ENCODE peak calls at places on chromosomes 12 and 14, in ten cellular contexts. One of them, this sample, is unnamed.

GRCh38 chr12:10900972-10901371 is 8.4 kb downstream of the TAS2R13 start:
- DNase-seq in skeletal muscle cell: no peak
- DNase-seq in hepatocyte: no peak
- DNase-seq in fibroblast of mammary gland: no peak
- DNase-seq in mammary epithelial cell: no peak
- DNase-seq in transverse colon: no peak
- DNase-seq in tibial artery: no peak
- DNase-seq in NB4: no peak
- DNase-seq in pancreas: no peak
- DNase-seq in foreskin fibroblast: no peak
- DNase-seq in this sample: no peak

GRCh38 chr12:77974643-77975042 is 143.9 kb downstream of the NAV3 start:
- DNase-seq in transverse colon: no peak
- DNase-seq in hepatocyte: no peak
- DNase-seq in fibroblast of mammary gland: no peak
- DNase-seq in pancreas: no peak
- DNase-seq in mammary epithelial cell: no peak
- DNase-seq in NB4: no peak
- DNase-seq in skeletal muscle cell: no peak
- DNase-seq in foreskin fibroblast: no peak
- DNase-seq in tibial artery: no peak
- DNase-seq in this sample: no peak

GRCh38 chr12:75041481-75041880 is 168.2 kb downstream of the KCNC2 start:
- DNase-seq in mammary epithelial cell: no peak
- DNase-seq in transverse colon: no peak
- DNase-seq in foreskin fibroblast: no peak
- DNase-seq in pancreas: no peak
- DNase-seq in tibial artery: no peak
- DNase-seq in hepatocyte: no peak
- DNase-seq in fibroblast of mammary gland: no peak
- DNase-seq in skeletal muscle cell: no peak
- DNase-seq in NB4: no peak
- DNase-seq in this sample: no peak

GRCh38 chr14:94180655-94181271 is 6.6 kb downstream of the PPP4R4 start:
- DNase-seq in hepatocyte: peak
- DNase-seq in mammary epithelial cell: peak
- DNase-seq in foreskin fibroblast: peak
- DNase-seq in pancreas: no peak
- DNase-seq in transverse colon: no peak
- DNase-seq in skeletal muscle cell: no peak
- DNase-seq in tibial artery: no peak
- DNase-seq in NB4: peak
- DNase-seq in fibroblast of mammary gland: peak
- DNase-seq in this sample: no peak

GRCh38 chr12:52191841-52192791 is at the start of gene KRT80:
- DNase-seq in mammary epithelial cell: peak
- DNase-seq in transverse colon: peak
- DNase-seq in fibroblast of mammary gland: peak
- DNase-seq in hepatocyte: peak
- DNase-seq in tibial artery: peak
- DNase-seq in NB4: peak
- DNase-seq in skeletal muscle cell: peak
- DNase-seq in pancreas: peak
- DNase-seq in foreskin fibroblast: peak
- DNase-seq in this sample: peak

GRCh38 chr14:24677956-24678355 is 44.0 kb upstream of the GZMB start:
- DNase-seq in fibroblast of mammary gland: no peak
- DNase-seq in skeletal muscle cell: no peak
- DNase-seq in mammary epithelial cell: peak
- DNase-seq in transverse colon: no peak
- DNase-seq in tibial artery: no peak
- DNase-seq in pancreas: no peak
- DNase-seq in foreskin fibroblast: no peak
- DNase-seq in hepatocyte: no peak
- DNase-seq in NB4: no peak
- DNase-seq in this sample: no peak

GRCh38 chr12:47507221-47507620 is 198.6 kb downstream of the RPAP3 start:
- DNase-seq in transverse colon: no peak
- DNase-seq in pancreas: no peak
- DNase-seq in NB4: no peak
- DNase-seq in hepatocyte: no peak
- DNase-seq in foreskin fibroblast: peak
- DNase-seq in tibial artery: no peak
- DNase-seq in skeletal muscle cell: no peak
- DNase-seq in mammary epithelial cell: peak
- DNase-seq in fibroblast of mammary gland: no peak
- DNase-seq in this sample: no peak

GRCh38 chr12:23585782-23586163 is 363.7 kb downstream of the SOX5 start:
- DNase-seq in tibial artery: no peak
- DNase-seq in hepatocyte: no peak
- DNase-seq in skeletal muscle cell: no peak
- DNase-seq in NB4: no peak
- DNase-seq in foreskin fibroblast: no peak
- DNase-seq in transverse colon: no peak
- DNase-seq in mammary epithelial cell: no peak
- DNase-seq in fibroblast of mammary gland: no peak
- DNase-seq in pancreas: no peak
- DNase-seq in this sample: no peak

GRCh38 chr12:50400104-50400637 is 514 bp upstream of the LARP4 start:
- DNase-seq in mammary epithelial cell: no peak
- DNase-seq in transverse colon: no peak
- DNase-seq in skeletal muscle cell: no peak
- DNase-seq in foreskin fibroblast: peak
- DNase-seq in NB4: peak
- DNase-seq in pancreas: no peak
- DNase-seq in tibial artery: no peak
- DNase-seq in fibroblast of mammary gland: no peak
- DNase-seq in hepatocyte: no peak
- DNase-seq in this sample: no peak

GRCh38 chr12:56338643-56339422 is at the start of gene IL23A:
- DNase-seq in foreskin fibroblast: peak
- DNase-seq in tibial artery: no peak
- DNase-seq in fibroblast of mammary gland: no peak
- DNase-seq in mammary epithelial cell: peak
- DNase-seq in hepatocyte: peak
- DNase-seq in pancreas: no peak
- DNase-seq in skeletal muscle cell: no peak
- DNase-seq in NB4: no peak
- DNase-seq in transverse colon: peak
- DNase-seq in this sample: no peak

GRCh38 chr14:105364100-105364708 is 34.1 kb upstream of the TEX22 start:
- DNase-seq in skeletal muscle cell: no peak
- DNase-seq in pancreas: no peak
- DNase-seq in transverse colon: peak
- DNase-seq in NB4: no peak
- DNase-seq in hepatocyte: no peak
- DNase-seq in mammary epithelial cell: peak
- DNase-seq in fibroblast of mammary gland: peak
- DNase-seq in tibial artery: no peak
- DNase-seq in foreskin fibroblast: peak
- DNase-seq in this sample: no peak

GRCh38 chr14:99268776-99269510 is 3.1 kb downstream of the BCL11B start:
- DNase-seq in transverse colon: no peak
- DNase-seq in pancreas: no peak
- DNase-seq in hepatocyte: no peak
- DNase-seq in skeletal muscle cell: no peak
- DNase-seq in mammary epithelial cell: no peak
- DNase-seq in NB4: peak
- DNase-seq in fibroblast of mammary gland: no peak
- DNase-seq in tibial artery: no peak
- DNase-seq in foreskin fibroblast: no peak
- DNase-seq in this sample: no peak

GRCh38 chr12:80470403-80470802 is 26.4 kb downstream of the PTPRQ start:
- DNase-seq in NB4: no peak
- DNase-seq in mammary epithelial cell: no peak
- DNase-seq in hepatocyte: no peak
- DNase-seq in foreskin fibroblast: no peak
- DNase-seq in tibial artery: no peak
- DNase-seq in transverse colon: no peak
- DNase-seq in fibroblast of mammary gland: no peak
- DNase-seq in pancreas: no peak
- DNase-seq in skeletal muscle cell: no peak
- DNase-seq in this sample: no peak

GRCh38 chr12:80469681-80470080 is 25.6 kb downstream of the PTPRQ start:
- DNase-seq in pancreas: no peak
- DNase-seq in foreskin fibroblast: peak
- DNase-seq in transverse colon: no peak
- DNase-seq in fibroblast of mammary gland: peak
- DNase-seq in tibial artery: no peak
- DNase-seq in hepatocyte: no peak
- DNase-seq in skeletal muscle cell: no peak
- DNase-seq in NB4: no peak
- DNase-seq in mammary epithelial cell: no peak
- DNase-seq in this sample: no peak

GRCh38 chr12:80472241-80472640 is 28.2 kb downstream of the PTPRQ start:
- DNase-seq in foreskin fibroblast: peak
- DNase-seq in mammary epithelial cell: no peak
- DNase-seq in hepatocyte: no peak
- DNase-seq in tibial artery: no peak
- DNase-seq in transverse colon: no peak
- DNase-seq in fibroblast of mammary gland: peak
- DNase-seq in skeletal muscle cell: no peak
- DNase-seq in NB4: no peak
- DNase-seq in pancreas: no peak
- DNase-seq in this sample: no peak

GRCh38 chr12:80472912-80473500 is 29.0 kb downstream of the PTPRQ start:
- DNase-seq in skeletal muscle cell: peak
- DNase-seq in foreskin fibroblast: peak
- DNase-seq in mammary epithelial cell: peak
- DNase-seq in hepatocyte: peak
- DNase-seq in NB4: peak
- DNase-seq in transverse colon: no peak
- DNase-seq in tibial artery: no peak
- DNase-seq in fibroblast of mammary gland: peak
- DNase-seq in pancreas: no peak
- DNase-seq in this sample: no peak
- H3K4me3 ChIP-seq in skeletal muscle cell: no peak
- H3K4me3 ChIP-seq in foreskin fibroblast: no peak
- H3K4me3 ChIP-seq in mammary epithelial cell: no peak
- H3K4me3 ChIP-seq in hepatocyte: no peak
- H3K4me3 ChIP-seq in NB4: no peak
- H3K4me3 ChIP-seq in transverse colon: no peak
- H3K4me3 ChIP-seq in tibial artery: no peak
- H3K4me3 ChIP-seq in fibroblast of mammary gland: no peak
- H3K4me3 ChIP-seq in pancreas: no peak
- H3K4me3 ChIP-seq in this sample: no peak

GRCh38 chr14:56412453-56413434 is 166.9 kb upstream of the TMEM260 start:
- DNase-seq in pancreas: no peak
- DNase-seq in NB4: no peak
- DNase-seq in foreskin fibroblast: peak
- DNase-seq in fibroblast of mammary gland: peak
- DNase-seq in mammary epithelial cell: no peak
- DNase-seq in skeletal muscle cell: no peak
- DNase-seq in hepatocyte: no peak
- DNase-seq in transverse colon: no peak
- DNase-seq in tibial artery: no peak
- DNase-seq in this sample: no peak
- H3K4me3 ChIP-seq in pancreas: no peak
- H3K4me3 ChIP-seq in NB4: no peak
- H3K4me3 ChIP-seq in foreskin fibroblast: no peak
- H3K4me3 ChIP-seq in fibroblast of mammary gland: no peak
- H3K4me3 ChIP-seq in mammary epithelial cell: no peak
- H3K4me3 ChIP-seq in skeletal muscle cell: no peak
- H3K4me3 ChIP-seq in hepatocyte: no peak
- H3K4me3 ChIP-seq in transverse colon: no peak
- H3K4me3 ChIP-seq in tibial artery: no peak
- H3K4me3 ChIP-seq in this sample: no peak

GRCh38 chr14:23181946-23182345 is 1.5 kb downstream of the SLC7A8 start:
- DNase-seq in fibroblast of mammary gland: no peak
- DNase-seq in foreskin fibroblast: no peak
- DNase-seq in hepatocyte: no peak
- DNase-seq in mammary epithelial cell: no peak
- DNase-seq in transverse colon: no peak
- DNase-seq in pancreas: no peak
- DNase-seq in NB4: no peak
- DNase-seq in tibial artery: no peak
- DNase-seq in skeletal muscle cell: no peak
- DNase-seq in this sample: no peak

GRCh38 chr14:23183076-23183475 is 384 bp downstream of the SLC7A8 start:
- DNase-seq in pancreas: no peak
- DNase-seq in tibial artery: no peak
- DNase-seq in fibroblast of mammary gland: no peak
- DNase-seq in skeletal muscle cell: no peak
- DNase-seq in NB4: no peak
- DNase-seq in foreskin fibroblast: peak
- DNase-seq in mammary epithelial cell: no peak
- DNase-seq in transverse colon: no peak
- DNase-seq in hepatocyte: no peak
- DNase-seq in this sample: no peak

GRCh38 chr14:23182372-23183014 is 967 bp downstream of the SLC7A8 start:
- DNase-seq in fibroblast of mammary gland: no peak
- DNase-seq in transverse colon: peak
- DNase-seq in mammary epithelial cell: peak
- DNase-seq in tibial artery: peak
- DNase-seq in hepatocyte: peak
- DNase-seq in NB4: no peak
- DNase-seq in pancreas: no peak
- DNase-seq in foreskin fibroblast: no peak
- DNase-seq in skeletal muscle cell: no peak
- DNase-seq in this sample: peak

GRCh38 chr14:23183479-23183878 is at the start of gene SLC7A8:
- DNase-seq in hepatocyte: peak
- DNase-seq in fibroblast of mammary gland: no peak
- DNase-seq in mammary epithelial cell: no peak
- DNase-seq in tibial artery: peak
- DNase-seq in transverse colon: peak
- DNase-seq in pancreas: no peak
- DNase-seq in skeletal muscle cell: no peak
- DNase-seq in foreskin fibroblast: peak
- DNase-seq in NB4: no peak
- DNase-seq in this sample: peak

DNA sequence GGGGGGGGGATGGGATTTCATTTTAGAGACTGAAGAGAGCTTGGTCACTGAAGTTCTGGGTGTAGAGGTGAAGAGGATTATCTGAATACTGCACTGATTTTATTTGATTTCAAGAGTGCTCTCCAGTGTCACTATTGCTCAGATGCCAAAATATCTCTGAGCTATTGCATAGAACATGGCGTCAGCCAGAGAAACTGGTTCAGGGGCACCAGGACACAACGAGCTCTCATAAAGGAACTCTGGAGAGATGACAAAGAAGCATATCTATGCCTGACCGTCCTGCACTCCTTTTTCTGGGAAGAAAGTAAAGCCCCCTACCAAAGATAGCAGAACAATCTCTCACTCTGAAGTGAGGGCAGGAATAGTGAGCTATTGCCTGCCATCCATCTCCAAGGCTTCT is 2.0 kb downstream of the SLC7A8 start:
- DNase-seq in pancreas: no peak
- DNase-seq in skeletal muscle cell: no peak
- DNase-seq in tibial artery: no peak
- DNase-seq in foreskin fibroblast: no peak
- DNase-seq in mammary epithelial cell: no peak
- DNase-seq in NB4: no peak
- DNase-seq in fibroblast of mammary gland: no peak
- DNase-seq in hepatocyte: no peak
- DNase-seq in transverse colon: no peak
- DNase-seq in this sample: no peak
- H3K4me3 ChIP-seq in pancreas: peak
- H3K4me3 ChIP-seq in skeletal muscle cell: no peak
- H3K4me3 ChIP-seq in tibial artery: peak
- H3K4me3 ChIP-seq in foreskin fibroblast: peak
- H3K4me3 ChIP-seq in mammary epithelial cell: peak
- H3K4me3 ChIP-seq in NB4: no peak
- H3K4me3 ChIP-seq in fibroblast of mammary gland: no peak
- H3K4me3 ChIP-seq in hepatocyte: peak
- H3K4me3 ChIP-seq in transverse colon: no peak
- H3K4me3 ChIP-seq in this sample: peak

GRCh38 chr14:30193056-30193455 is 265.4 kb upstream of the PRKD1 start:
- DNase-seq in transverse colon: no peak
- DNase-seq in tibial artery: no peak
- DNase-seq in skeletal muscle cell: no peak
- DNase-seq in pancreas: no peak
- DNase-seq in mammary epithelial cell: no peak
- DNase-seq in foreskin fibroblast: no peak
- DNase-seq in NB4: no peak
- DNase-seq in hepatocyte: no peak
- DNase-seq in fibroblast of mammary gland: no peak
- DNase-seq in this sample: no peak
- H3K4me3 ChIP-seq in transverse colon: no peak
- H3K4me3 ChIP-seq in tibial artery: no peak
- H3K4me3 ChIP-seq in skeletal muscle cell: no peak
- H3K4me3 ChIP-seq in pancreas: no peak
- H3K4me3 ChIP-seq in mammary epithelial cell: no peak
- H3K4me3 ChIP-seq in foreskin fibroblast: no peak
- H3K4me3 ChIP-seq in NB4: no peak
- H3K4me3 ChIP-seq in hepatocyte: no peak
- H3K4me3 ChIP-seq in fibroblast of mammary gland: no peak
- H3K4me3 ChIP-seq in this sample: no peak